ENCODE peak calls at places on chromosome 6, in nine cellular contexts. One of them, this sample, is unnamed.

GRCh38 chr6:56223995-56224394 is 23.4 kb downstream of the COL21A1 start:
- ATAC-seq in naive thymus-derived CD4-positive, alpha-beta T cell: no peak
- ATAC-seq in right cardiac atrium: no peak
- ATAC-seq in naive B cell: no peak
- ATAC-seq in upper lobe of left lung: no peak
- ATAC-seq in Right ventricle myocardium superior: no peak
- ATAC-seq in body of pancreas: no peak
- ATAC-seq in activated CD8-positive, alpha-beta T cell treated with anti-CD3 and anti-CD28 coated beads, Interleukin-2, amount 10 ng/mL, durations not matched to agents 7 days and 5 days: no peak
- ATAC-seq in heart left ventricle: no peak
- ATAC-seq in this sample: no peak

GRCh38 chr6:44697333-44697732 is 309.8 kb downstream of the CDC5L start:
- ATAC-seq in naive B cell: no peak
- ATAC-seq in right cardiac atrium: no peak
- ATAC-seq in upper lobe of left lung: no peak
- ATAC-seq in Right ventricle myocardium superior: no peak
- ATAC-seq in body of pancreas: no peak
- ATAC-seq in heart left ventricle: peak
- ATAC-seq in naive thymus-derived CD4-positive, alpha-beta T cell: peak
- ATAC-seq in activated CD8-positive, alpha-beta T cell treated with anti-CD3 and anti-CD28 coated beads, Interleukin-2, amount 10 ng/mL, durations not matched to agents 7 days and 5 days: no peak
- ATAC-seq in this sample: no peak

GRCh38 chr6:150207931-150208570 is 65.2 kb downstream of the PPP1R14C start:
- ATAC-seq in body of pancreas: no peak
- ATAC-seq in activated CD8-positive, alpha-beta T cell treated with anti-CD3 and anti-CD28 coated beads, Interleukin-2, amount 10 ng/mL, durations not matched to agents 7 days and 5 days: no peak
- ATAC-seq in Right ventricle myocardium superior: no peak
- ATAC-seq in heart left ventricle: no peak
- ATAC-seq in upper lobe of left lung: no peak
- ATAC-seq in naive B cell: no peak
- ATAC-seq in naive thymus-derived CD4-positive, alpha-beta T cell: no peak
- ATAC-seq in right cardiac atrium: no peak
- ATAC-seq in this sample: no peak

GRCh38 chr6:161091972-161092701 is 100.6 kb downstream of the MAP3K4 start:
- ATAC-seq in Right ventricle myocardium superior: no peak
- ATAC-seq in naive thymus-derived CD4-positive, alpha-beta T cell: no peak
- ATAC-seq in naive B cell: no peak
- ATAC-seq in right cardiac atrium: no peak
- ATAC-seq in activated CD8-positive, alpha-beta T cell treated with anti-CD3 and anti-CD28 coated beads, Interleukin-2, amount 10 ng/mL, durations not matched to agents 7 days and 5 days: no peak
- ATAC-seq in upper lobe of left lung: no peak
- ATAC-seq in body of pancreas: no peak
- ATAC-seq in heart left ventricle: no peak
- ATAC-seq in this sample: peak

GRCh38 chr6:148867851-148868250 is 121.0 kb downstream of the UST start:
- ATAC-seq in heart left ventricle: no peak
- ATAC-seq in naive B cell: no peak
- ATAC-seq in right cardiac atrium: no peak
- ATAC-seq in body of pancreas: no peak
- ATAC-seq in upper lobe of left lung: no peak
- ATAC-seq in activated CD8-positive, alpha-beta T cell treated with anti-CD3 and anti-CD28 coated beads, Interleukin-2, amount 10 ng/mL, durations not matched to agents 7 days and 5 days: no peak
- ATAC-seq in Right ventricle myocardium superior: no peak
- ATAC-seq in naive thymus-derived CD4-positive, alpha-beta T cell: no peak
- ATAC-seq in this sample: no peak

GRCh38 chr6:85126448-85127178 is 323.3 kb upstream of the NT5E start:
- ATAC-seq in Right ventricle myocardium superior: peak
- ATAC-seq in upper lobe of left lung: peak
- ATAC-seq in body of pancreas: no peak
- ATAC-seq in activated CD8-positive, alpha-beta T cell treated with anti-CD3 and anti-CD28 coated beads, Interleukin-2, amount 10 ng/mL, durations not matched to agents 7 days and 5 days: no peak
- ATAC-seq in naive thymus-derived CD4-positive, alpha-beta T cell: no peak
- ATAC-seq in naive B cell: no peak
- ATAC-seq in right cardiac atrium: peak
- ATAC-seq in heart left ventricle: no peak
- ATAC-seq in this sample: peak

GRCh38 chr6:35181933-35182612 is 31.7 kb upstream of the SCUBE3 start:
- ATAC-seq in naive B cell: no peak
- ATAC-seq in body of pancreas: peak
- ATAC-seq in Right ventricle myocardium superior: peak
- ATAC-seq in right cardiac atrium: peak
- ATAC-seq in upper lobe of left lung: peak
- ATAC-seq in naive thymus-derived CD4-positive, alpha-beta T cell: no peak
- ATAC-seq in heart left ventricle: peak
- ATAC-seq in activated CD8-positive, alpha-beta T cell treated with anti-CD3 and anti-CD28 coated beads, Interleukin-2, amount 10 ng/mL, durations not matched to agents 7 days and 5 days: no peak
- ATAC-seq in this sample: peak

GRCh38 chr6:159871241-159871640 is 19.5 kb upstream of the MAS1 start:
- ATAC-seq in upper lobe of left lung: no peak
- ATAC-seq in right cardiac atrium: no peak
- ATAC-seq in Right ventricle myocardium superior: no peak
- ATAC-seq in heart left ventricle: no peak
- ATAC-seq in naive B cell: no peak
- ATAC-seq in naive thymus-derived CD4-positive, alpha-beta T cell: no peak
- ATAC-seq in body of pancreas: no peak
- ATAC-seq in activated CD8-positive, alpha-beta T cell treated with anti-CD3 and anti-CD28 coated beads, Interleukin-2, amount 10 ng/mL, durations not matched to agents 7 days and 5 days: no peak
- ATAC-seq in this sample: no peak

GRCh38 chr6:7701212-7701834 is 24.6 kb upstream of the BMP6 start:
- ATAC-seq in heart left ventricle: no peak
- ATAC-seq in right cardiac atrium: no peak
- ATAC-seq in body of pancreas: no peak
- ATAC-seq in naive thymus-derived CD4-positive, alpha-beta T cell: peak
- ATAC-seq in upper lobe of left lung: no peak
- ATAC-seq in activated CD8-positive, alpha-beta T cell treated with anti-CD3 and anti-CD28 coated beads, Interleukin-2, amount 10 ng/mL, durations not matched to agents 7 days and 5 days: no peak
- ATAC-seq in Right ventricle myocardium superior: no peak
- ATAC-seq in naive B cell: no peak
- ATAC-seq in this sample: no peak

GRCh38 chr6:39260953-39261352 is 31.7 kb upstream of the KCNK5 start:
- ATAC-seq in upper lobe of left lung: no peak
- ATAC-seq in body of pancreas: no peak
- ATAC-seq in activated CD8-positive, alpha-beta T cell treated with anti-CD3 and anti-CD28 coated beads, Interleukin-2, amount 10 ng/mL, durations not matched to agents 7 days and 5 days: no peak
- ATAC-seq in Right ventricle myocardium superior: no peak
- ATAC-seq in naive B cell: no peak
- ATAC-seq in naive thymus-derived CD4-positive, alpha-beta T cell: no peak
- ATAC-seq in right cardiac atrium: no peak
- ATAC-seq in heart left ventricle: no peak
- ATAC-seq in this sample: no peak

GRCh38 chr6:137717074-137718073 is 149.7 kb upstream of the TNFAIP3 start:
- ATAC-seq in naive thymus-derived CD4-positive, alpha-beta T cell: peak
- ATAC-seq in Right ventricle myocardium superior: no peak
- ATAC-seq in naive B cell: no peak
- ATAC-seq in activated CD8-positive, alpha-beta T cell treated with anti-CD3 and anti-CD28 coated beads, Interleukin-2, amount 10 ng/mL, durations not matched to agents 7 days and 5 days: peak
- ATAC-seq in right cardiac atrium: no peak
- ATAC-seq in heart left ventricle: no peak
- ATAC-seq in upper lobe of left lung: no peak
- ATAC-seq in body of pancreas: no peak
- ATAC-seq in this sample: no peak

GRCh38 chr6:56399672-56400263 is 152.4 kb upstream of the COL21A1 start:
- ATAC-seq in naive thymus-derived CD4-positive, alpha-beta T cell: no peak
- ATAC-seq in heart left ventricle: no peak
- ATAC-seq in body of pancreas: peak
- ATAC-seq in upper lobe of left lung: no peak
- ATAC-seq in right cardiac atrium: no peak
- ATAC-seq in Right ventricle myocardium superior: no peak
- ATAC-seq in activated CD8-positive, alpha-beta T cell treated with anti-CD3 and anti-CD28 coated beads, Interleukin-2, amount 10 ng/mL, durations not matched to agents 7 days and 5 days: no peak
- ATAC-seq in naive B cell: no peak
- ATAC-seq in this sample: no peak

GRCh38 chr6:82908661-82909060 is 157.0 kb downstream of the UBE3D start:
- ATAC-seq in naive B cell: no peak
- ATAC-seq in activated CD8-positive, alpha-beta T cell treated with anti-CD3 and anti-CD28 coated beads, Interleukin-2, amount 10 ng/mL, durations not matched to agents 7 days and 5 days: no peak
- ATAC-seq in body of pancreas: no peak
- ATAC-seq in heart left ventricle: peak
- ATAC-seq in upper lobe of left lung: no peak
- ATAC-seq in naive thymus-derived CD4-positive, alpha-beta T cell: no peak
- ATAC-seq in Right ventricle myocardium superior: no peak
- ATAC-seq in right cardiac atrium: no peak
- ATAC-seq in this sample: no peak

GRCh38 chr6:116522896-116523295 is 11.5 kb downstream of the CALHM5 start:
- ATAC-seq in activated CD8-positive, alpha-beta T cell treated with anti-CD3 and anti-CD28 coated beads, Interleukin-2, amount 10 ng/mL, durations not matched to agents 7 days and 5 days: no peak
- ATAC-seq in Right ventricle myocardium superior: no peak
- ATAC-seq in heart left ventricle: no peak
- ATAC-seq in upper lobe of left lung: no peak
- ATAC-seq in naive thymus-derived CD4-positive, alpha-beta T cell: no peak
- ATAC-seq in naive B cell: no peak
- ATAC-seq in body of pancreas: no peak
- ATAC-seq in right cardiac atrium: no peak
- ATAC-seq in this sample: no peak

This sample was measured in gastroesophageal sphincter.